ENCODE peak calls at places on chromosomes 11 and 22, in ten cellular contexts. B, D, E, R, I, S, Y, L, Z and Q are unnamed samples.

GRCh38 chr22:42229455-42230149 is 40.9 kb downstream of the TCF20 start:
- DNase-seq in S (no peak), Y (peak), I (no peak), R (no peak), L (no peak), E (peak), B (peak), D (no peak), Z (peak), Q (no peak)

GRCh38 chr11:123690490-123690889 is 36.1 kb upstream of the SCN3B start:
- DNase-seq in Z (no peak), B (no peak), E (no peak), L (no peak), I (no peak), Y (no peak), S (no peak), R (peak), D (no peak), Q (no peak)

GRCh38 chr11:83566948-83567347 is 280.8 kb upstream of the CCDC90B start:
- DNase-seq in L (no peak), D (no peak), I (no peak), S (no peak), B (no peak), Y (no peak), R (no peak), E (no peak), Z (no peak), Q (no peak)

GRCh38 chr11:79119491-79120284 is 321.1 kb downstream of the TENM4 start:
- DNase-seq in B (no peak), R (no peak), L (no peak), E (peak), S (no peak), D (no peak), Y (no peak), Z (no peak), I (no peak), Q (peak)

GRCh38 chr11:117426941-117427340 is 99.3 kb downstream of the CEP164 start:
- DNase-seq in I (no peak), S (no peak), E (no peak), D (no peak), R (no peak), Z (no peak), B (no peak), Y (no peak), L (no peak), Q (no peak)

GRCh38 chr11:128884703-128885338 is 6.3 kb upstream of the KCNJ5 start:
- DNase-seq in I (peak), E (peak), D (no peak), L (no peak), Y (peak), Z (peak), S (peak), B (peak), R (peak), Q (no peak)

GRCh38 chr11:74926304-74927030 is 22.4 kb downstream of the XRRA1 start:
- DNase-seq in Y (no peak), I (no peak), B (no peak), R (no peak), L (no peak), Z (no peak), E (no peak), S (no peak), D (no peak), Q (no peak)

GRCh38 chr11:47917643-47918369 is 62.6 kb upstream of the PTPRJ start:
- DNase-seq in D (peak), Z (peak), I (peak), Y (peak), S (peak), R (peak), L (peak), E (peak), B (peak), Q (peak)

GRCh38 chr11:86743223-86744118 is 56.9 kb upstream of the PRSS23 start:
- DNase-seq in S (peak), Y (peak), L (no peak), Z (peak), D (no peak), R (peak), B (no peak), I (peak), E (no peak), Q (peak)

GRCh38 chr11:87391501-87391900 is 353.8 kb downstream of the TMEM135 start:
- DNase-seq in Z (no peak), S (no peak), L (no peak), I (no peak), Y (no peak), D (no peak), E (no peak), B (no peak), R (no peak), Q (no peak)

GRCh38 chr11:88489030-88489429 is 151.5 kb upstream of the CTSC start:
- DNase-seq in R (no peak), Y (no peak), E (no peak), I (no peak), L (no peak), B (no peak), S (no peak), D (no peak), Z (no peak), Q (no peak)

GRCh38 chr22:40022536-40023225 is 27.9 kb downstream of the FAM83F start:
- DNase-seq in Z (no peak), E (peak), Y (no peak), I (no peak), D (no peak), S (no peak), B (no peak), R (no peak), L (no peak), Q (peak)

GRCh38 chr11:123301696-123302400 is 106.8 kb upstream of the CLMP start:
- DNase-seq in S (peak), B (peak), L (no peak), R (peak), E (peak), Z (peak), Y (peak), D (no peak), I (peak), Q (peak)

GRCh38 chr11:33539659-33540249 is 160.9 kb downstream of the C11orf91 start:
- DNase-seq in L (no peak), R (no peak), B (no peak), S (no peak), Y (no peak), D (no peak), E (no peak), I (no peak), Z (no peak), Q (no peak)

GRCh38 chr11:103800406-103801114 is 235.9 kb upstream of the DDI1 start:
- DNase-seq in E (peak), Y (peak), D (no peak), L (no peak), I (peak), Z (peak), B (peak), R (no peak), S (no peak), Q (no peak)

GRCh38 chr22:26463688-26464087 is 19.9 kb downstream of the HPS4 start:
- DNase-seq in I (no peak), R (no peak), Y (no peak), D (no peak), S (no peak), E (peak), B (no peak), Z (peak), L (no peak), Q (peak)

GRCh38 chr11:64842851-64843841 is 1.3 kb downstream of the CDC42BPG start:
- DNase-seq in R (peak), Y (no peak), D (peak), Z (peak), E (no peak), I (peak), B (no peak), S (no peak), L (no peak), Q (no peak)

GRCh38 chr11:12269446-12270214 is 107.7 kb upstream of the PARVA start:
- DNase-seq in Z (no peak), Y (no peak), B (no peak), S (no peak), L (no peak), R (no peak), D (no peak), E (no peak), I (no peak), Q (no peak)

GRCh38 chr11:67280341-67280790 is 8.7 kb upstream of the ANKRD13D start:
- DNase-seq in L (no peak), B (no peak), S (no peak), R (no peak), Z (no peak), Y (no peak), I (peak), E (no peak), D (no peak), Q (no peak)

GRCh38 chr11:3093281-3094191 is 36.3 kb upstream of the CARS1 start:
- DNase-seq in Z (no peak), B (no peak), I (no peak), L (no peak), Y (no peak), S (no peak), E (no peak), D (peak), R (no peak), Q (no peak)

GRCh38 chr11:33920838-33921613 is 29.1 kb upstream of the LMO2 start:
- DNase-seq in R (no peak), D (no peak), E (no peak), L (no peak), B (no peak), I (no peak), S (no peak), Z (no peak), Y (no peak), Q (no peak)

GRCh38 chr22:22689621-22690345 is 45.4 kb downstream of the GGTLC2 start:
- DNase-seq in Z (no peak), L (no peak), Y (no peak), E (no peak), R (no peak), I (no peak), S (no peak), D (no peak), B (no peak), Q (no peak)

GRCh38 chr11:111808063-111808588 is 41.9 kb upstream of the PPP2R1B start:
- DNase-seq in Y (no peak), E (no peak), Z (no peak), L (no peak), I (no peak), B (no peak), R (no peak), D (no peak), S (no peak), Q (no peak)

GRCh38 chr22:46104881-46105493 is 45.3 kb upstream of the PPARA start:
- DNase-seq in I (no peak), Y (no peak), B (no peak), Z (no peak), D (no peak), L (no peak), E (no peak), R (peak), S (no peak), Q (no peak)

GRCh38 chr22:46105494-46106278 is 44.6 kb upstream of the PPARA start:
- DNase-seq in L (no peak), Y (no peak), D (no peak), E (no peak), I (peak), B (peak), Z (peak), S (no peak), R (peak), Q (no peak)

GRCh38 chr22:46103664-46104063 is 46.7 kb upstream of the PPARA start:
- DNase-seq in I (no peak), D (no peak), Y (no peak), B (no peak), Z (no peak), R (no peak), E (no peak), S (no peak), L (no peak), Q (no peak)

GRCh38 chr22:46103181-46103580 is 47.1 kb upstream of the PPARA start:
- DNase-seq in Y (no peak), B (no peak), D (no peak), L (no peak), R (no peak), I (no peak), S (no peak), Z (no peak), E (no peak), Q (no peak)

DNA sequence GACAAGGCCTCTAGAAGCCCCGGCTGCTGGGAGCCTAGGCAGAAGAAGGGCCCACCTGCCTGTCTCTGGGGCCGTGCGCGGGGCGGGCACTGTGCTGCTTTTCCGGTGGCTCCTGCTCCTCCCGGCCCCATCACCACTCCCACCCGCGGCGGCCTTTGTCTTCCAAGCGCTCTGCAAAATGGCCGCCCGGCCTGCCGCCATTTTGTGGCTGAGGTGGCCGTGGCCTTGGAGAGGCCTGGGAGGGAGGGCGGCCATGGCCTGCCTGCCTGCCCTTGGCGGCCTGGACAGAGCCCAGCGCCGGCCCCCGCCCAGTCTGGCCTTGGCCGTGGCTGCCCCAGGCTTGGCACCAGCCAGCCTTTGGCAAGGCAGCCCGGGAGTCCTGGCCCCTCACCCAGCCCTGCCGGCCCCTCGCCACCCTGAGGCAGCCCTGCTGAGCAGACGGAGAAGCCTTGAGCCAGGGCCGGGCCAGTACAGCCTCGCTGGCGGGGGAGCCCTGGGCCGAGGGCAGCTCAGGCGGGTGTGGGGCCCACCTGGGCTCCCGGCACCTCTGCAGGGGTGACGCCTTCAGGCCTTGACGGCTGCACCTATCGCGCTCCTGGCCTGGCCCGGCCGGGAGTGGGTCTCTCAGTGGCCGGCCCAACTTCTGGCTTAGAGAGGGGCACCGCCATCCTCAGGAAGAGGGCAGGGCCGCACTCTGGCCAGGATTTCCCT is 46.0 kb upstream of the PPARA start:
- DNase-seq in I (peak), Y (no peak), E (peak), B (peak), D (no peak), R (no peak), Z (peak), S (no peak), L (no peak), Q (no peak)
- TF ChIP-seq CTCF in I (no peak), Y (no peak), E (no peak), B (no peak), D (no peak), R (no peak), Z (no peak), S (no peak), L (no peak), Q (no peak)

DNA sequence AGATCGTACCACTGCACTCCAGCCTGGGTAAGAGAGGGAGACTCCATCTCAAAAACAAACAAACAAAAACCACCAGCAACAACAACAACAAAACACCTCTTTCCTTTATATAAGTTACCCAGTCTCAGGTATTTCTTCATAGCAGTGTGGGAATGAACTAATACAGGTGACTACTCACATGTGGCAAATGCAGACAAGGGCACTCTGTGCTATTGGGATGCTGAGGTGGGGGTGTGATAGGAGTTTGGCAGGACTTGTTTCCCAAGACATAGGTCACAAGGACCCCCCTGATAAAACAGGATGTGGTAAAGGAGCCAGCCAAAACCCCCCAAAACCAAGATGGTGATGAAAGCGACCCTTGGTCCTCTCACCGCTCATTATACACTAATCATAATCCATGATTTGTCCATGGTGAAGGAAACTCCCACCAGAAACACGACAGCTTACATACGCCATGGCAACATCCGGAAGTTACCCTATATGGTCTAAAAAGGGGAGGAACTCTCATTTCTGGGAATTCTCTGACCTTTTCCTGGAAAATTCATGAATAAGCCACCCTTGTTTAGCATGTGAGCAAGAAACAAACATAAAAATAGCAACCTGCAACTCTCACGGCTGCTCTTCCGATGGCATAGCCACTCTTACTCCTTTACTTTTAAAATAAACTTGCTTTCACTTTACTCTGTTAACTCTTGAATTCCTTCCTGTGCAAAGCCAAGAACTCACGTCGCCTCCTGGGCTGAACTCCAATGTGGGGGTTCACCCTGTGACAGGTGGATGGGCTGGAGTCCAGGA is 18.8 kb upstream of the INCENP start:
- DNase-seq in D (no peak), L (no peak), Z (peak), S (no peak), E (no peak), B (peak), Y (peak), I (no peak), R (no peak), Q (no peak)
- TF ChIP-seq POLR2A in D (no peak), L (no peak), Z (no peak), S (no peak), E (no peak), B (peak), Y (no peak), I (no peak), R (no peak), Q (no peak)

GRCh38 chr11:17076517-17077239 is 789 bp downstream of the RPS13 start:
- DNase-seq in Y (no peak), L (no peak), Z (peak), I (no peak), E (peak), B (no peak), R (no peak), S (no peak), D (no peak), Q (no peak)

GRCh38 chr11:17073370-17074027 is 4.0 kb downstream of the RPS13 start:
- DNase-seq in L (no peak), E (no peak), R (no peak), D (no peak), Z (no peak), S (no peak), B (no peak), I (no peak), Y (no peak), Q (no peak)

GRCh38 chr11:17077520-17078401 is at the start of gene RPS13:
- DNase-seq in S (peak), Y (peak), I (peak), Z (peak), R (peak), B (peak), D (peak), E (peak), L (peak), Q (peak)

GRCh38 chr11:17077240-17077519 is 287 bp downstream of the RPS13 start:
- DNase-seq in R (no peak), Z (no peak), S (no peak), B (no peak), Y (no peak), I (no peak), E (no peak), D (peak), L (no peak), Q (no peak)

DNA sequence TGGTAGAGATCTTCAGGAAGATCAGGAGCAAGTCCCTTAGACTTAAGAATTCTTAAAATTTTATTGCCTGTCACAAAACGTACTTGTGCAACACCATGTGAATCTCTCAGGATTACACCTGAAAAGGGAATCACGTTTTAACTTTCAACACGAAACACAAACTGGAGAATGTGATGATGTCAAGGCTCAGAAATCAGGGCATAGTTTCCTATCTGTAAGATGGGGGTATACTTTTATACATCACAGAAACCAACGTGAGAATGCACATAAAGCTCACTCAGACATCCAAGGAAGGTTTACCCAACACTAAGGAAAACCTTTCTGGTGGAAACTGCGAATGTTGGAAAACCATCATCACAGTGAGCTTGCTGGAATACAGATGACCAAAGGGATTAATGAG is 2.0 kb downstream of the RPS13 start:
- DNase-seq in B (no peak), Y (no peak), S (no peak), I (no peak), L (no peak), Z (no peak), E (no peak), R (no peak), D (no peak), Q (no peak)
- H3K4me3 ChIP-seq in B (peak), Y (peak), S (no peak), I (peak), L (no peak), Z (no peak), E (no peak), R (peak), D (peak), Q (no peak)

DNA sequence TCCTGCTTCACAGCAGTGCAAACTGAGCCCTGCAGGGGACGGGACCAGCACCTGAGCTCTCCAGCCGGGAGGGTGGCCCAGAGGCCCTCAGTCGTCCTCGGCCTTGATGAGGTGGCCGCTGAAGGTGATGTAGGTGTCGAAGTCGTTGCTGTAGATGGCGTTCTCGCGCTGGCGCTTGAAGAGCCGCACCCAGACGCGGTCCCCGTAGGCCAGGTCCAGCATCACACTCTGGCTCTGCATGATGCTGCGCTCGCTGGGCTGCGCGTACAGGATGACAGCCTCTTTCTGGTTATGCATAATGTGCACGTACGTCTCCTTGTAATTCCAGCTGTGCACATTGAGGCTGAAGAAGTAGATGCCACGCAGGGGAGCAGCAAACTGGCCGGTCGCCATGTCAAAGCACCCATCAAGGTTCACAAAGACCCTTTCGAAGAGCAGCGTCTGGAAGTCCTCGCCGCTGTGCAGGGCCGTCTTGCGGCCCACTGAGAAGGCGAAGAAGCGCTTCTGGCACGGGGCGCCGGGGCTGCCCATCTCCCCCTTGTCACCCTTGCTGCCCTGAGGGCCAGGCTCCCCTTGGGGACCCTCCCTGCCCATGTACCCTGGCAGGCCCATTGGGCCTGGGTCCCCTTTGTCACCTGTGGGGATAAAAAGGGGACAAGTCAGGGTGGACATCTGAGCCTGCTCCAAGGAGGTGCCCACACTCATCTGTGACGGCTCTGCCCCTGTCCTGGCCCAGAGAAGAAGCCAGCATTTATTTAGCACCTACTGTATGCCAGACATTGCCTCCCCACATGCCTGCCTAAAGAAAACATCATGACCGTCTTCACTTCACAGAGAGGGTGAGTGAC is 5.7 kb downstream of the C1QTNF6 start:
- DNase-seq in E (no peak), D (no peak), Z (no peak), B (no peak), Y (no peak), L (no peak), I (peak), S (no peak), R (peak), Q (no peak)
- TF ChIP-seq CTCF in E (no peak), D (no peak), Z (no peak), B (no peak), Y (no peak), L (no peak), I (no peak), S (no peak), R (no peak), Q (no peak)

GRCh38 chr11:57638005-57638760 is 11.5 kb downstream of the YPEL4 start:
- DNase-seq in I (peak), S (no peak), R (peak), Y (peak), L (no peak), Z (peak), D (no peak), B (peak), E (peak), Q (no peak)
- TF ChIP-seq POLR2A in I (peak), S (peak), R (peak), Y (peak), L (no peak), Z (no peak), D (no peak), B (peak), E (no peak), Q (no peak)